ENCODE peak calls at places on chromosomes 6 and 20, in ten cellular contexts. G is testis; R is lower lobe of right lung; E is effector memory CD4-positive, alpha-beta T cell; N is CD4-positive, alpha-beta T cell; C is lung; D is H9; Z is AG04450; Q is psoas muscle; I is BJ. S is an unnamed sample.

GRCh38 chr6:24126586-24127192 is 674 bp downstream of the NRSN1 start:
- DNase-seq in Z (no peak), Q (no peak), R (no peak), E (no peak), I (no peak), C (peak; percentile 33), N (no peak), G (peak; percentile 50), D (peak; percentile 73), S (no peak)

GRCh38 chr6:93323630-93324029 is 95.7 kb downstream of the EPHA7 start:
- DNase-seq in C (no peak), R (no peak), G (no peak), D (no peak), Z (no peak), Q (no peak), I (no peak), N (no peak), E (no peak), S (no peak)

GRCh38 chr20:52031574-52032303 is 159.8 kb downstream of the ZFP64 start:
- DNase-seq in C (no peak), E (no peak), I (peak; percentile 76), D (no peak), Q (no peak), G (no peak), R (no peak), N (no peak), Z (peak; percentile 82), S (no peak)

GRCh38 chr6:143696327-143697000 is 18.7 kb downstream of the PHACTR2 start:
- DNase-seq in E (no peak), C (no peak), G (no peak), D (no peak), R (no peak), I (no peak), N (no peak), Z (no peak), Q (no peak), S (no peak)

GRCh38 chr6:25852756-25853155 is 20.9 kb upstream of the SLC17A1 start:
- DNase-seq in G (no peak), I (no peak), C (no peak), Z (no peak), D (no peak), Q (no peak), R (no peak), E (no peak), N (no peak), S (no peak)

GRCh38 chr6:138430361-138431145 is 26.5 kb downstream of the HEBP2 start:
- DNase-seq in Z (no peak), N (no peak), D (no peak), I (no peak), G (no peak), Q (no peak), E (no peak), R (no peak), C (no peak), S (no peak)

GRCh38 chr6:43923376-43924221 is 153.6 kb downstream of the VEGFA start:
- DNase-seq in D (no peak), E (no peak), C (no peak), Z (no peak), G (no peak), I (no peak), Q (no peak), R (peak; percentile 35), N (no peak), S (no peak)

GRCh38 chr6:17790486-17790885 is 83.8 kb upstream of the NUP153 start:
- DNase-seq in I (no peak), G (no peak), D (no peak), E (no peak), Q (no peak), N (no peak), R (no peak), Z (no peak), C (no peak), S (no peak)

GRCh38 chr20:50678213-50678898 is 13.0 kb downstream of the RIPOR3 start:
- DNase-seq in I (no peak), R (no peak), Q (no peak), G (peak; percentile 53), Z (no peak), N (no peak), C (no peak), D (no peak), E (no peak), S (no peak)

DNA sequence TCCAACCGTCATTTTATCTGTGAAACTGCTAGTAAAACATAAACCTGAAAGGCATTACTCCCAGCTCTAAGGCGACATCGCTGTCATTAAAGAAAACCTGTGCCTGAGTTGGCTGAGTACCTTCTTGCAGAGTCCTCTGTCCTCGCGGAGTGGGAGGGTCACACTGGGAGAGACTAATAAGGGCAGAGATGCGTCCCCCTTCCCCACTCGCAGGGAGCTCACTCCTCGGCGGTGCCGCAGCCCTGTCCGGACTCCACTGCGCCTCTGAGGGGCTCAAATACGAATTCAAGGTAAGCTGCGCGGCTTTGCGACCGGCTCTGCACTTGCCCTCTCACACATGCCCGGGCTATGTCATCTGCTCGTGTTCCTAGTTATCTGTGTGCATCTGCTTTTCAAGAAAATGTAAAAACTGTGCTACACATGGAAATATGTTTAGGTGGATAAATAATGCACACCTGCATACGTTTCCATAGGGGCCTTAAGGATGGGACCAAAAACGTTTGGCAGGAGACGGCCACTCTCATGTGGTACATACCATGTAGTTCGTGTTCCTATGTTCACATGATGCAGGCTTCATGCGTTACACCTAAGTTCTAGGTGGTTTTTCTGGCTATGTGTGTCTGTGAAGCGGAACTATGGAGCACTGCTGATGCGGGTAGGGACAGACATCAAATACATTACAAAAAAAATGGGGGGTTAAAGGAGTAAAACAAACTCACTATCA is at the start of gene COL19A1:
- DNase-seq in D (peak; percentile 56), I (no peak), E (no peak), G (peak; percentile 47), N (peak; percentile 5), Z (no peak), C (no peak), R (peak; percentile 41), Q (no peak), S (no peak)
- H3K27me3 ChIP-seq in D (peaks cover 16% of the 10 kb centered on the region), I (peaks cover 14% of the 10 kb centered on the region), E (no peaks in the 10 kb centered on the region), G (no peaks in the 10 kb centered on the region), N (no peaks in the 10 kb centered on the region), Z (peaks cover 13% of the 10 kb centered on the region), C (no peaks in the 10 kb centered on the region), R (peaks cover 21% of the 10 kb centered on the region), Q (no peaks in the 10 kb centered on the region), S (peaks cover 30% of the 10 kb centered on the region)

GRCh38 chr6:159169193-159169555 is at the start of gene FNDC1:
- DNase-seq in E (peak; percentile 15), Z (no peak), G (peak; percentile 49), R (peak; percentile 61), C (no peak), I (no peak), D (peak; percentile 48), Q (peak; percentile 55), N (no peak), S (no peak)
- H3K27me3 ChIP-seq in E (peaks cover 31% of the 10 kb centered on the region), Z (peaks cover 33% of the 10 kb centered on the region), G (no peaks in the 10 kb centered on the region), R (peaks cover 52% of the 10 kb centered on the region), C (peaks cover 14% of the 10 kb centered on the region), I (peaks cover 25% of the 10 kb centered on the region), D (peaks cover 31% of the 10 kb centered on the region), Q (peaks cover 58% of the 10 kb centered on the region), N (peaks cover 72% of the 10 kb centered on the region), S (peaks cover 84% of the 10 kb centered on the region)

GRCh38 chr6:11756726-11757125 is 21.9 kb downstream of the ADTRP start:
- DNase-seq in Q (no peak), N (no peak), Z (no peak), E (no peak), I (no peak), D (no peak), C (no peak), G (no peak), R (no peak), S (no peak)

GRCh38 chr6:11762782-11763459 is 15.7 kb downstream of the ADTRP start:
- DNase-seq in I (no peak), R (no peak), C (no peak), D (no peak), Q (no peak), Z (no peak), G (no peak), N (no peak), E (no peak), S (no peak)

GRCh38 chr6:11761744-11762620 is 16.6 kb downstream of the ADTRP start:
- DNase-seq in R (no peak), I (no peak), G (no peak), D (no peak), Z (no peak), N (no peak), E (no peak), Q (no peak), C (no peak), S (no peak)

GRCh38 chr6:11758878-11759277 is 19.7 kb downstream of the ADTRP start:
- DNase-seq in E (no peak), R (no peak), I (no peak), G (no peak), D (no peak), Q (no peak), Z (no peak), C (no peak), N (no peak), S (no peak)

GRCh38 chr6:11759995-11760394 is 18.6 kb downstream of the ADTRP start:
- DNase-seq in C (no peak), R (no peak), D (no peak), Z (no peak), I (no peak), G (no peak), N (no peak), E (no peak), Q (no peak), S (no peak)
- H3K27me3 ChIP-seq in C (no peaks in the 10 kb centered on the region), R (no peaks in the 10 kb centered on the region), D (no peaks in the 10 kb centered on the region), Z (no peaks in the 10 kb centered on the region), I (no peaks in the 10 kb centered on the region), G (no peaks in the 10 kb centered on the region), N (no peaks in the 10 kb centered on the region), E (no peaks in the 10 kb centered on the region), Q (no peaks in the 10 kb centered on the region), S (no peaks in the 10 kb centered on the region)

GRCh38 chr6:10343320-10343719 is 71.6 kb downstream of the TFAP2A start:
- DNase-seq in I (no peak), C (no peak), E (no peak), Z (no peak), N (no peak), G (no peak), R (no peak), D (no peak), Q (no peak), S (peak; percentile 21)

GRCh38 chr6:10338151-10338550 is 76.7 kb downstream of the TFAP2A start:
- DNase-seq in G (peak; percentile 44), Z (no peak), E (no peak), N (no peak), Q (no peak), D (no peak), C (no peak), R (no peak), I (no peak), S (no peak)

GRCh38 chr6:10341605-10342004 is 73.3 kb downstream of the TFAP2A start:
- DNase-seq in N (no peak), E (no peak), G (no peak), I (no peak), R (no peak), Z (no peak), Q (no peak), D (no peak), C (no peak), S (no peak)
- H3K27me3 ChIP-seq in N (no peaks in the 10 kb centered on the region), E (no peaks in the 10 kb centered on the region), G (no peaks in the 10 kb centered on the region), I (no peaks in the 10 kb centered on the region), R (peaks cover 5% of the 10 kb centered on the region), Z (no peaks in the 10 kb centered on the region), Q (no peaks in the 10 kb centered on the region), D (no peaks in the 10 kb centered on the region), C (no peaks in the 10 kb centered on the region), S (no peaks in the 10 kb centered on the region)

DNA sequence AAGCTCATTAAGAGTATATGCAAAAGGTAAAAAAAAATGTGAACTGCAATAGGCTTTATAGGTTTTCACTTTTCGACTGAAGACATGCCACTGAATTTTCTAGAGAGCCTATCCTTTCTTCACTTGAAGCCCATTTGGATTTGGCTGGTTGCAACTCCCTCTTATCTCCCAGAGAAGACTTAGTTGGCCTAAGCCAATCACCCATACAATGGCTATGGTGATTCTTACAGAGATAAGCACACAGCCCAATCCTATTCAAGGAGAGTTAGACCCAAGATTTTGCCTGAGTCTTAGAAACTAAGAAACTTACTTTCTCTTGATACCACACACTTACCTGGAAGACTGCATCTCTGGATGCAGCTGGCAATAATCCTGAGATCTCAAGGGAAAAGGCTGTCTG is 167.3 kb upstream of the PTCHD4 start:
- DNase-seq in Z (no peak), D (no peak), G (no peak), Q (no peak), I (no peak), E (no peak), N (no peak), R (no peak), C (no peak), S (no peak)
- H3K27me3 ChIP-seq in Z (no peaks in the 10 kb centered on the region), D (no peaks in the 10 kb centered on the region), G (no peaks in the 10 kb centered on the region), Q (no peaks in the 10 kb centered on the region), I (no peaks in the 10 kb centered on the region), E (no peaks in the 10 kb centered on the region), N (no peaks in the 10 kb centered on the region), R (no peaks in the 10 kb centered on the region), C (no peaks in the 10 kb centered on the region), S (no peaks in the 10 kb centered on the region)

S was measured in HL-60.